ENCODE peak calls at places on chromosomes 7 and 10, in four cellular contexts. One of them, this sample, is unnamed.
A peak's percentile ranks its signal among the peaks of the same experiment; 100 is the strongest.

GRCh38 chr7:91940171-91940570 is 491 bp upstream of the AKAP9 start:
- DNase-seq in PC-9: no peak
- DNase-seq in heart right ventricle: peak; percentile 45
- DNase-seq in CD4-positive, alpha-beta T cell: no peak
- DNase-seq in this sample: peak; percentile 22

GRCh38 chr7:129110575-129111376 is 33.7 kb upstream of the TSPAN33 start:
- DNase-seq in PC-9: peak; percentile 82
- DNase-seq in CD4-positive, alpha-beta T cell: no peak
- DNase-seq in heart right ventricle: no peak
- DNase-seq in this sample: no peak

GRCh38 chr10:64191304-64191703 is 670.1 kb downstream of the REEP3 start:
- DNase-seq in CD4-positive, alpha-beta T cell: no peak
- DNase-seq in PC-9: no peak
- DNase-seq in heart right ventricle: no peak
- DNase-seq in this sample: no peak

GRCh38 chr10:34437897-34438296 is 377.2 kb downstream of the PARD3 start:
- DNase-seq in PC-9: no peak
- DNase-seq in heart right ventricle: peak; percentile 22
- DNase-seq in CD4-positive, alpha-beta T cell: no peak
- DNase-seq in this sample: no peak

GRCh38 chr7:80047856-80048459 is 86.7 kb upstream of the GNAI1 start:
- DNase-seq in heart right ventricle: no peak
- DNase-seq in CD4-positive, alpha-beta T cell: no peak
- DNase-seq in PC-9: no peak
- DNase-seq in this sample: peak; percentile 14

GRCh38 chr7:27082171-27082570 is 13.6 kb downstream of the HOXA1 start:
- DNase-seq in CD4-positive, alpha-beta T cell: no peak
- DNase-seq in PC-9: peak; percentile 48
- DNase-seq in heart right ventricle: no peak
- DNase-seq in this sample: peak; percentile 79

GRCh38 chr7:27130540-27131389 is at the start of gene HOXA4:
- DNase-seq in CD4-positive, alpha-beta T cell: peak; percentile 68
- DNase-seq in heart right ventricle: peak; percentile 63
- DNase-seq in PC-9: no peak
- DNase-seq in this sample: peak; percentile 93

GRCh38 chr7:41700044-41700471 is 2.8 kb downstream of the INHBA start:
- DNase-seq in PC-9: peak; percentile 6
- DNase-seq in heart right ventricle: no peak
- DNase-seq in CD4-positive, alpha-beta T cell: no peak
- DNase-seq in this sample: no peak

GRCh38 chr10:34121974-34122282 is 693.2 kb downstream of the PARD3 start:
- DNase-seq in PC-9: no peak
- DNase-seq in heart right ventricle: no peak
- DNase-seq in CD4-positive, alpha-beta T cell: no peak
- DNase-seq in this sample: no peak

GRCh38 chr7:157358041-157358752 is 21.4 kb downstream of the DNAJB6 start:
- DNase-seq in PC-9: no peak
- DNase-seq in CD4-positive, alpha-beta T cell: no peak
- DNase-seq in heart right ventricle: peak; percentile 33
- DNase-seq in this sample: no peak

GRCh38 chr10:22761569-22762220 is 47.3 kb upstream of the PIP4K2A start:
- DNase-seq in PC-9: no peak
- DNase-seq in heart right ventricle: no peak
- DNase-seq in CD4-positive, alpha-beta T cell: no peak
- DNase-seq in this sample: no peak

GRCh38 chr7:143492043-143492471 is 14.4 kb downstream of the TAS2R41 start:
- DNase-seq in heart right ventricle: no peak
- DNase-seq in CD4-positive, alpha-beta T cell: no peak
- DNase-seq in PC-9: no peak
- DNase-seq in this sample: peak; percentile 48

GRCh38 chr7:1466524-1467271 is 7.4 kb upstream of the MICALL2 start:
- DNase-seq in heart right ventricle: peak; percentile 81
- DNase-seq in CD4-positive, alpha-beta T cell: no peak
- DNase-seq in PC-9: peak; percentile 87
- DNase-seq in this sample: peak; percentile 30

GRCh38 chr7:117645456-117646181 is 165.8 kb downstream of the CFTR start:
- DNase-seq in heart right ventricle: no peak
- DNase-seq in PC-9: no peak
- DNase-seq in CD4-positive, alpha-beta T cell: no peak
- DNase-seq in this sample: no peak

GRCh38 chr10:78774999-78775711 is 293.6 kb upstream of the ZMIZ1 start:
- DNase-seq in CD4-positive, alpha-beta T cell: no peak
- DNase-seq in PC-9: peak; percentile 21
- DNase-seq in heart right ventricle: no peak
- DNase-seq in this sample: no peak

GRCh38 chr10:22531008-22531407 is 183.4 kb downstream of the PIP4K2A start:
- DNase-seq in PC-9: no peak
- DNase-seq in heart right ventricle: no peak
- DNase-seq in CD4-positive, alpha-beta T cell: no peak
- DNase-seq in this sample: no peak

DNA sequence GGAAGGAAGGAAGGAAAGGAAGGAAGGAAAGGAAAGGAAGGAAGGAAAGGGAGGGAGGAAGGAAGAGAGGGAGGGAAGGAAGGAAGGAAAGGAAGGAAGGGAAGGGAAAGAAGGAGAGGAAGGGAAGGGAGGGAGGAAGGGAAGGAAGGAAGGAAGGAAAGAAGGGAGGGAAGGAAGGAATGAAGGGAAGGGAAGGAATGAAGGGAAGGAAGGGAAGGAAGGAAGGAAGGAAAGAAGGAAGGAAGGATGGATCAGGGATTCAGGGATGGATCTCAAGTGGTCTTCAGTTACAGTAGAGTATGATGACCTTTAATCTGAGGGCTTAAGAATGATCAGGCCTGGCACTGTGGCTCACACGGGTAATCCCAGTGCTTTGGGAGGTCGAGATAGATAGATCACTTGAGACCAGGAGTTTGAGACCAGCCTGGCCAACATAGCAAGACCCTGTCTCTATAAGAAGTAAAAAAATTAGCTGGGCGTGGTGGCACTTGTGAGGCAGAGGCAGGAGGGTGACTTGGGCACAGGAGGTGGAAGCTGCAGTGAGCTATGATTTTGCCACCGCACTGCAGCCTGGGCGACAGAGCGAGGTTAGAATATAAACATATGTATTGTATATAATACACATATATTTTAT is 760 bp upstream of the FOXK1 start:
- DNase-seq in heart right ventricle: no peak
- DNase-seq in PC-9: no peak
- DNase-seq in CD4-positive, alpha-beta T cell: peak; percentile 2
- DNase-seq in this sample: no peak
- H3K27ac ChIP-seq in heart right ventricle: peak overlapping the region; percentile 85
- H3K27ac ChIP-seq in PC-9: no peak overlapping the region
- H3K27ac ChIP-seq in CD4-positive, alpha-beta T cell: peak overlapping the region; percentile 29
- H3K27ac ChIP-seq in this sample: peak overlapping the region; percentile 99

GRCh38 chr7:33108591-33108930 is 643 bp downstream of the RP9 start:
- DNase-seq in heart right ventricle: no peak
- DNase-seq in PC-9: peak; percentile 33
- DNase-seq in CD4-positive, alpha-beta T cell: no peak
- DNase-seq in this sample: no peak
- TF ChIP-seq CTCF in heart right ventricle: no peak
- TF ChIP-seq CTCF in PC-9: peak; percentile 47
- TF ChIP-seq CTCF in CD4-positive, alpha-beta T cell: no peak
- TF ChIP-seq CTCF in this sample: no peak

GRCh38 chr7:24457215-24457549 is 116.1 kb upstream of the PALS2 start:
- DNase-seq in PC-9: no peak
- DNase-seq in CD4-positive, alpha-beta T cell: no peak
- DNase-seq in heart right ventricle: no peak
- DNase-seq in this sample: no peak

GRCh38 chr7:24456526-24457214 is 116.6 kb upstream of the PALS2 start:
- DNase-seq in heart right ventricle: no peak
- DNase-seq in CD4-positive, alpha-beta T cell: no peak
- DNase-seq in PC-9: no peak
- DNase-seq in this sample: no peak

DNA sequence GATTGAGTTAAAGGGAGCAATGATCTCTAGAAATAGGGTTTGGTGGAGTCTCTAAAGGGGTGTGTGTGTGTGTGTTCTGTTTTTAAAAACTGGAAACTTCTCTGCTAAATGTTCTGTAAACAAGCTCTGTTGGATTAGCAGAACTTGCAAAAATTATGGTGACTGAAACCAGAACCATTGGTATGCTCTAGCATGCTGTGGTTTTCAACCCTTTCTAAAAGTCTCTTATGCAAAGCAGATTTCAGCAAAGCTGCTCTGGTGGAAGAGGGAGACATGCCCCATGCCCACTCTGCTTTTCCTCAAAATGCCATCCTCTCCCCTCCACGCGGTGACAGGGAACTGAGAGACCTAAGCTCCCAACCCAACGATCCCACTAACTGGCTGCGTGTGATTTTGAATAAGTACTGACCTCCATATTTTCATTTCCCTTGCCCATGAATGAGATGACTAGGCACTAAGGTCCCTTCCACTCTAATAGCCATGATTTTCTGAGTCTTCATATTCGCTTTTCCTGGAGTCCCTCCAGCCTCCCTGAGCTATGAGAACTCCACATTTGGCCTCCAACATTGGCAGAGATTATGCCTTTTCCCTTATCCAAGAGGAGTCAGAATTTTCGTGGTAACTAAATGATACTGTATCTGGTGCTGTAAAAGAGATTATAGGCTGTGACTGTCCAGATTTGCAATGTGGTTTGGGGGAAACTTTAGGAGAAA is 117.3 kb upstream of the PALS2 start:
- DNase-seq in heart right ventricle: no peak
- DNase-seq in PC-9: no peak
- DNase-seq in CD4-positive, alpha-beta T cell: no peak
- DNase-seq in this sample: no peak
- H3K27ac ChIP-seq in heart right ventricle: no peak overlapping the region
- H3K27ac ChIP-seq in PC-9: no peak overlapping the region
- H3K27ac ChIP-seq in CD4-positive, alpha-beta T cell: no peak overlapping the region
- H3K27ac ChIP-seq in this sample: no peak overlapping the region

GRCh38 chr7:142300689-142301088 is 42.8 kb upstream of the PRSS58 start:
- DNase-seq in CD4-positive, alpha-beta T cell: no peak
- DNase-seq in PC-9: peak; percentile 27
- DNase-seq in heart right ventricle: no peak
- DNase-seq in this sample: no peak

GRCh38 chr7:142299226-142299625 is 41.4 kb upstream of the PRSS58 start:
- DNase-seq in heart right ventricle: no peak
- DNase-seq in PC-9: no peak
- DNase-seq in CD4-positive, alpha-beta T cell: no peak
- DNase-seq in this sample: no peak

GRCh38 chr7:142298631-142299030 is 40.8 kb upstream of the PRSS58 start:
- DNase-seq in heart right ventricle: no peak
- DNase-seq in CD4-positive, alpha-beta T cell: no peak
- DNase-seq in PC-9: no peak
- DNase-seq in this sample: no peak

GRCh38 chr7:142301299-142301698 is 43.4 kb upstream of the PRSS58 start:
- DNase-seq in heart right ventricle: no peak
- DNase-seq in CD4-positive, alpha-beta T cell: no peak
- DNase-seq in PC-9: no peak
- DNase-seq in this sample: no peak

GRCh38 chr7:142298009-142298408 is 40.2 kb upstream of the PRSS58 start:
- DNase-seq in PC-9: no peak
- DNase-seq in CD4-positive, alpha-beta T cell: no peak
- DNase-seq in heart right ventricle: no peak
- DNase-seq in this sample: no peak
- TF ChIP-seq CTCF in PC-9: peak; percentile 57
- TF ChIP-seq CTCF in CD4-positive, alpha-beta T cell: peak; percentile 13
- TF ChIP-seq CTCF in heart right ventricle: no peak
- TF ChIP-seq CTCF in this sample: no peak

GRCh38 chr10:102781089-102781920 is 37.6 kb downstream of the WBP1L start:
- DNase-seq in CD4-positive, alpha-beta T cell: no peak
- DNase-seq in heart right ventricle: peak; percentile 56
- DNase-seq in PC-9: no peak
- DNase-seq in this sample: no peak
- H3K27ac ChIP-seq in CD4-positive, alpha-beta T cell: no peak overlapping the region
- H3K27ac ChIP-seq in heart right ventricle: peak overlapping the region; percentile 99
- H3K27ac ChIP-seq in PC-9: no peak overlapping the region
- H3K27ac ChIP-seq in this sample: peak overlapping the region; percentile 98

GRCh38 chr10:24417053-24417452 is 208.1 kb downstream of the KIAA1217 start:
- DNase-seq in heart right ventricle: no peak
- DNase-seq in CD4-positive, alpha-beta T cell: no peak
- DNase-seq in PC-9: no peak
- DNase-seq in this sample: no peak

GRCh38 chr10:24415455-24416169 is 206.7 kb downstream of the KIAA1217 start:
- DNase-seq in CD4-positive, alpha-beta T cell: no peak
- DNase-seq in PC-9: peak; percentile 49
- DNase-seq in heart right ventricle: peak; percentile 87
- DNase-seq in this sample: peak; percentile 37

GRCh38 chr10:24419067-24419466 is 210.1 kb downstream of the KIAA1217 start:
- DNase-seq in CD4-positive, alpha-beta T cell: no peak
- DNase-seq in heart right ventricle: no peak
- DNase-seq in PC-9: no peak
- DNase-seq in this sample: no peak

GRCh38 chr10:24416248-24416647 is 207.3 kb downstream of the KIAA1217 start:
- DNase-seq in heart right ventricle: no peak
- DNase-seq in CD4-positive, alpha-beta T cell: no peak
- DNase-seq in PC-9: no peak
- DNase-seq in this sample: no peak

DNA sequence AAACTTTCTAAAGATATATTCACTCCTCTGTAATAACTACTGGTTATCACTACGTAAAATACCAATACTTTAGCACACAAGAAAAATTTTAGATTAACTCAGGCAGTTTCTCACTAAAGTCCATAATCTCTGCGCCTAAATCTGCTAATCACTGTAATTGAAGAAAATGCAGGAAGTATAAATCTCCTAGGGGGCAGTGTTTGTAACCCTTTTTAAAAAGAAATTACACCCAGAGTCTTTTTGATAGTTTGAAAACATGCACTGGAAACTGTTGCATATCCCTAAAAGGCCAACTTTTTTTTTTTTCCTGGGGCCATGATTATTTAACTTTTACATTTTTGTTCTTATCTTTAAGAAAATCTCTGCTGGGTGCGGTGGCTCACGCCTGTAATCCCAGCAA is 209.6 kb downstream of the KIAA1217 start:
- DNase-seq in CD4-positive, alpha-beta T cell: no peak
- DNase-seq in heart right ventricle: no peak
- DNase-seq in PC-9: no peak
- DNase-seq in this sample: no peak
- TF ChIP-seq CTCF in CD4-positive, alpha-beta T cell: no peak
- TF ChIP-seq CTCF in heart right ventricle: peak; percentile 15
- TF ChIP-seq CTCF in PC-9: no peak
- TF ChIP-seq CTCF in this sample: no peak

This sample was measured in RWPE1.